ENCODE peak calls at places on chromosomes 7 and 10, in seven cellular contexts. One of them, this sample, is unnamed.

GRCh38 chr10:68406111-68406814 is 814 bp downstream of the RUFY2 start:
- DNase-seq in mesendoderm: peak
- DNase-seq in H9: peak
- DNase-seq in IMR-90: peak
- DNase-seq in H1: no peak
- DNase-seq in neuronal stem cell: peak
- DNase-seq in mesenchymal stem cell: peak
- DNase-seq in this sample: peak

GRCh38 chr10:113045155-113046055 is 95.4 kb downstream of the TCF7L2 start:
- DNase-seq in mesendoderm: no peak
- DNase-seq in H9: no peak
- DNase-seq in IMR-90: peak
- DNase-seq in H1: no peak
- DNase-seq in neuronal stem cell: no peak
- DNase-seq in mesenchymal stem cell: peak
- DNase-seq in this sample: no peak

GRCh38 chr7:19489162-19489820 is 219.5 kb downstream of the POLR1F start:
- DNase-seq in mesendoderm: no peak
- DNase-seq in H9: no peak
- DNase-seq in IMR-90: no peak
- DNase-seq in H1: no peak
- DNase-seq in neuronal stem cell: no peak
- DNase-seq in mesenchymal stem cell: no peak
- DNase-seq in this sample: no peak

GRCh38 chr10:2392145-2392812 is 655.0 kb upstream of the ADARB2 start:
- DNase-seq in mesendoderm: no peak
- DNase-seq in H9: no peak
- DNase-seq in IMR-90: no peak
- DNase-seq in H1: no peak
- DNase-seq in neuronal stem cell: no peak
- DNase-seq in mesenchymal stem cell: no peak
- DNase-seq in this sample: no peak

GRCh38 chr7:113026941-113027340 is 59.7 kb downstream of the GPR85 start:
- DNase-seq in mesendoderm: no peak
- DNase-seq in H9: no peak
- DNase-seq in IMR-90: peak
- DNase-seq in H1: no peak
- DNase-seq in neuronal stem cell: peak
- DNase-seq in mesenchymal stem cell: no peak
- DNase-seq in this sample: no peak

GRCh38 chr7:34612671-34613070 is 45.3 kb upstream of the NPSR1 start:
- DNase-seq in mesendoderm: peak
- DNase-seq in H9: no peak
- DNase-seq in IMR-90: no peak
- DNase-seq in H1: no peak
- DNase-seq in neuronal stem cell: no peak
- DNase-seq in mesenchymal stem cell: no peak
- DNase-seq in this sample: peak

GRCh38 chr10:132815161-132815857 is 29.4 kb upstream of the NKX6-2 start:
- DNase-seq in mesendoderm: no peak
- DNase-seq in H9: no peak
- DNase-seq in IMR-90: no peak
- DNase-seq in H1: no peak
- DNase-seq in neuronal stem cell: no peak
- DNase-seq in mesenchymal stem cell: no peak
- DNase-seq in this sample: no peak

GRCh38 chr10:125030567-125031197 is 88.8 kb downstream of the ZRANB1 start:
- DNase-seq in mesendoderm: no peak
- DNase-seq in H9: no peak
- DNase-seq in IMR-90: no peak
- DNase-seq in H1: no peak
- DNase-seq in neuronal stem cell: no peak
- DNase-seq in mesenchymal stem cell: no peak
- DNase-seq in this sample: no peak

GRCh38 chr10:125396651-125397050 is 236.3 kb upstream of the CTBP2 start:
- DNase-seq in mesendoderm: no peak
- DNase-seq in H9: no peak
- DNase-seq in IMR-90: peak
- DNase-seq in H1: no peak
- DNase-seq in neuronal stem cell: no peak
- DNase-seq in mesenchymal stem cell: no peak
- DNase-seq in this sample: no peak

DNA sequence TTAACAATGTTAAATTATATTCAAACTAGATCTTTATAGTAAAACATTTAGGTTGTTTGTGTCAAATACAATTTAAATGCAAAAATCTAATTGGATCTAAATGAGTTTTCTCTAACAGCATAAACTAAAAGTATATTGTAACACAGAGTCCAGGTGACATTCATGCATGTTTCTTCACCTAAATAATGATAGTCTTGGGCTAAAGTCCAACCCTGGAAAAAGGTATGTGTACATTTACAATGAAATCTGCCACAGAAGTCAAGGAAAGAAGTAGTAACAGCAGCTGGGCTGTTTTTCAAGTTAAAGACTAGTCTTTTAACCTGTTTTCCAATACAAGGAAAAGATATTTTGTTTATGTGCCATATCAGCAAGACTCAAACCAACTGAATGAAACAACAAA is 349.3 kb downstream of the HGF start:
- DNase-seq in mesendoderm: no peak
- DNase-seq in H9: no peak
- DNase-seq in IMR-90: no peak
- DNase-seq in H1: no peak
- DNase-seq in neuronal stem cell: no peak
- DNase-seq in mesenchymal stem cell: no peak
- DNase-seq in this sample: no peak
- H4K8ac ChIP-seq in mesendoderm: no peak
- H4K8ac ChIP-seq in H9: no peak
- H4K8ac ChIP-seq in IMR-90: no peak
- H4K8ac ChIP-seq in H1: no peak
- H4K8ac ChIP-seq in neuronal stem cell: no peak
- H4K8ac ChIP-seq in mesenchymal stem cell: no peak
- H4K8ac ChIP-seq in this sample: no peak

GRCh38 chr7:76356115-76356514 is 2.7 kb downstream of the YWHAG start:
- DNase-seq in mesendoderm: no peak
- DNase-seq in H9: no peak
- DNase-seq in IMR-90: no peak
- DNase-seq in H1: no peak
- DNase-seq in neuronal stem cell: no peak
- DNase-seq in mesenchymal stem cell: no peak
- DNase-seq in this sample: no peak
- H4K8ac ChIP-seq in mesendoderm: no peak
- H4K8ac ChIP-seq in H9: no peak
- H4K8ac ChIP-seq in IMR-90: no peak
- H4K8ac ChIP-seq in H1: no peak
- H4K8ac ChIP-seq in neuronal stem cell: no peak
- H4K8ac ChIP-seq in mesenchymal stem cell: no peak
- H4K8ac ChIP-seq in this sample: no peak

GRCh38 chr10:84221916-84222315 is 3.4 kb downstream of the LRIT2 start:
- DNase-seq in mesendoderm: no peak
- DNase-seq in H9: no peak
- DNase-seq in IMR-90: no peak
- DNase-seq in H1: no peak
- DNase-seq in neuronal stem cell: no peak
- DNase-seq in mesenchymal stem cell: no peak
- DNase-seq in this sample: no peak
- H4K8ac ChIP-seq in mesendoderm: no peak
- H4K8ac ChIP-seq in H9: no peak
- H4K8ac ChIP-seq in IMR-90: no peak
- H4K8ac ChIP-seq in H1: no peak
- H4K8ac ChIP-seq in neuronal stem cell: no peak
- H4K8ac ChIP-seq in mesenchymal stem cell: no peak
- H4K8ac ChIP-seq in this sample: no peak

GRCh38 chr10:20627918-20628499 is 269.1 kb downstream of the NEBL start:
- DNase-seq in mesendoderm: no peak
- DNase-seq in H9: no peak
- DNase-seq in IMR-90: no peak
- DNase-seq in H1: no peak
- DNase-seq in neuronal stem cell: no peak
- DNase-seq in mesenchymal stem cell: no peak
- DNase-seq in this sample: no peak

GRCh38 chr10:20627085-20627484 is 270.0 kb downstream of the NEBL start:
- DNase-seq in mesendoderm: no peak
- DNase-seq in H9: no peak
- DNase-seq in IMR-90: no peak
- DNase-seq in H1: no peak
- DNase-seq in neuronal stem cell: no peak
- DNase-seq in mesenchymal stem cell: no peak
- DNase-seq in this sample: no peak

GRCh38 chr10:20633721-20634120 is 263.4 kb downstream of the NEBL start:
- DNase-seq in mesendoderm: no peak
- DNase-seq in H9: no peak
- DNase-seq in IMR-90: no peak
- DNase-seq in H1: no peak
- DNase-seq in neuronal stem cell: no peak
- DNase-seq in mesenchymal stem cell: no peak
- DNase-seq in this sample: no peak

GRCh38 chr10:20631229-20631628 is 265.9 kb downstream of the NEBL start:
- DNase-seq in mesendoderm: no peak
- DNase-seq in H9: no peak
- DNase-seq in IMR-90: no peak
- DNase-seq in H1: no peak
- DNase-seq in neuronal stem cell: no peak
- DNase-seq in mesenchymal stem cell: no peak
- DNase-seq in this sample: no peak

DNA sequence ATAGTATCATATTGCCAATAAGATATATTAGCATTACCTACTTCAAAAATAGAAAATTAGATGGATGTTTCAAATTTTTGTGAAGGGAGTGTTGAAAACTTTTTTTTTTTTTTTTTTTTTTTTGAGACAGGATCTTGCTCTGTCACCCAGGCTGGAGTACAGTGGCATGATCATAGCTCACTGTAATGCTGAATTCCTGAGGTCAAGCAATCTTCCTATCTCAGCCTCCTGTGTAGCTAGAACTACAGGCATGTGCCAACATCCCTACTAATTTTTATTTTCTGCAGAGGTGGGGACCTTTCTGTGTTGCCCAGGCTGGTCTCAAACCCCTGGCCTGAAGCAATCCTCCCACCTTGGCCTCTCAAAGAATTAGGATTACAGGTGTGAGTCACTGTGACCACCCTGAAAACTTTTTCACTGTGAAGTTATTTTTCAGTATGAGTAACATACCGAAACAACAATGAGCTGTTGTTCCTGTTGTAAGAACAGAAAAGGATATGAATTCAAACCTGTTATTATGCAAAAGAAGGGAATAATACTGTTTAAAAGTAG is 266.9 kb downstream of the NEBL start:
- DNase-seq in mesendoderm: no peak
- DNase-seq in H9: no peak
- DNase-seq in IMR-90: no peak
- DNase-seq in H1: no peak
- DNase-seq in neuronal stem cell: no peak
- DNase-seq in mesenchymal stem cell: no peak
- DNase-seq in this sample: no peak
- H4K8ac ChIP-seq in mesendoderm: no peak
- H4K8ac ChIP-seq in H9: no peak
- H4K8ac ChIP-seq in IMR-90: no peak
- H4K8ac ChIP-seq in H1: no peak
- H4K8ac ChIP-seq in neuronal stem cell: no peak
- H4K8ac ChIP-seq in mesenchymal stem cell: no peak
- H4K8ac ChIP-seq in this sample: no peak

GRCh38 chr7:141557360-141557759 is 6.2 kb downstream of the AGK start:
- DNase-seq in mesendoderm: no peak
- DNase-seq in H9: no peak
- DNase-seq in IMR-90: no peak
- DNase-seq in H1: no peak
- DNase-seq in neuronal stem cell: no peak
- DNase-seq in mesenchymal stem cell: no peak
- DNase-seq in this sample: no peak
- H4K8ac ChIP-seq in mesendoderm: no peak
- H4K8ac ChIP-seq in H9: no peak
- H4K8ac ChIP-seq in IMR-90: no peak
- H4K8ac ChIP-seq in H1: no peak
- H4K8ac ChIP-seq in neuronal stem cell: no peak
- H4K8ac ChIP-seq in mesenchymal stem cell: no peak
- H4K8ac ChIP-seq in this sample: no peak